ENCODE peak calls at places on chromosome 15, in nine cellular contexts. G, H, M, L, Z, N, V, U and R are unnamed samples.

GRCh38 chr15:92018535-92019239 is 165.2 kb downstream of the SLCO3A1 start:
- DNase-seq in N (no peak), H (no peak), V (no peak), M (no peak), L (no peak), G (no peak), Z (no peak), U (no peak), R (no peak)

GRCh38 chr15:29822685-29823459 is 604 bp upstream of the TJP1 start:
- DNase-seq in V (peak), Z (peak), L (peak), U (peak), H (peak), M (peak), N (no peak), G (peak), R (peak)

GRCh38 chr15:74396445-74397238 is 29.2 kb upstream of the CYP11A1 start:
- DNase-seq in Z (peak), U (peak), V (no peak), H (peak), G (peak), M (no peak), N (peak), L (no peak), R (peak)

GRCh38 chr15:90174140-90174891 is 26.8 kb upstream of the SEMA4B start:
- DNase-seq in U (peak), G (no peak), L (peak), N (no peak), V (no peak), H (no peak), M (peak), Z (no peak), R (no peak)

GRCh38 chr15:80803580-80804525 is 24.7 kb downstream of the CEMIP start:
- DNase-seq in L (no peak), M (no peak), V (no peak), G (no peak), Z (peak), N (peak), H (no peak), U (no peak), R (no peak)

GRCh38 chr15:38559131-38559530 is 5.5 kb downstream of the RASGRP1 start:
- DNase-seq in V (no peak), U (no peak), G (no peak), Z (no peak), L (no peak), N (no peak), M (no peak), H (no peak), R (no peak)

GRCh38 chr15:76812381-76812780 is 92.8 kb downstream of the SCAPER start:
- DNase-seq in H (no peak), L (no peak), N (no peak), V (no peak), Z (no peak), U (no peak), M (no peak), G (no peak), R (no peak)

GRCh38 chr15:68256675-68257450 is 20.7 kb upstream of the FEM1B start:
- DNase-seq in M (peak), H (peak), N (peak), Z (peak), G (peak), U (peak), L (peak), V (peak), R (peak)

GRCh38 chr15:85383470-85384148 is 3.2 kb downstream of the AKAP13 start:
- DNase-seq in N (no peak), M (no peak), V (no peak), Z (no peak), G (no peak), L (no peak), H (no peak), U (no peak), R (no peak)

GRCh38 chr15:77510066-77511044 is 89.7 kb downstream of the HMG20A start:
- DNase-seq in Z (no peak), N (no peak), U (no peak), G (no peak), L (no peak), V (no peak), H (no peak), M (no peak), R (no peak)

GRCh38 chr15:65791335-65792129 is 561 bp downstream of the DENND4A start:
- DNase-seq in G (peak), Z (peak), U (peak), L (peak), V (peak), M (peak), N (no peak), H (peak), R (peak)

GRCh38 chr15:40420793-40421192 is 15.2 kb downstream of the IVD start:
- DNase-seq in L (peak), M (no peak), G (no peak), U (no peak), Z (no peak), H (no peak), N (no peak), V (no peak), R (no peak)

GRCh38 chr15:101676965-101677364 is 24.8 kb upstream of the TM2D3 start:
- DNase-seq in Z (no peak), G (no peak), N (no peak), U (no peak), M (no peak), L (no peak), V (no peak), H (no peak), R (no peak)